ENCODE peak calls at places on chromosomes 2 and 18, in nine cellular contexts. O is SK-N-SH, Q is bronchial epithelial cell, R is GM06990, F is epithelial cell of esophagus, D is sigmoid colon, H is mucosa of descending colon, P is NB4, L is pancreas. S is an unnamed sample.

GRCh38 chr2:157932480-157933205 is 56.5 kb upstream of the ACVR1 start:
- DNase-seq in O (no peak), Q (no peak), P (no peak), F (no peak), L (no peak), R (no peak), H (no peak), D (no peak), S (no peak)

GRCh38 chr2:188607501-188607900 is 315.8 kb downstream of the GULP1 start:
- DNase-seq in H (no peak), Q (no peak), L (no peak), D (no peak), R (no peak), O (no peak), P (peak; percentile 32), F (peak; percentile 18), S (peak; percentile 68)

GRCh38 chr2:62150597-62151305 is 45.2 kb upstream of the B3GNT2 start:
- DNase-seq in H (no peak), O (no peak), Q (no peak), F (no peak), D (no peak), R (no peak), L (no peak), P (no peak), S (peak; percentile 47)

GRCh38 chr18:36372902-36373301 is 75.4 kb downstream of the FHOD3 start:
- DNase-seq in O (no peak), L (no peak), Q (peak; percentile 83), D (no peak), H (no peak), F (peak; percentile 77), P (peak; percentile 25), R (no peak), S (peak; percentile 74)

GRCh38 chr2:70458661-70459060 is 95.0 kb downstream of the TGFA start:
- DNase-seq in H (no peak), F (no peak), D (no peak), P (no peak), L (no peak), O (no peak), R (no peak), Q (no peak), S (no peak)

GRCh38 chr18:42514522-42514921 is 559.5 kb downstream of the PIK3C3 start:
- DNase-seq in L (no peak), H (no peak), Q (peak; percentile 51), F (peak; percentile 28), P (no peak), D (no peak), O (no peak), R (no peak), S (no peak)

GRCh38 chr2:156436477-156437085 is 402 bp downstream of the GPD2 start:
- DNase-seq in F (peak; percentile 44), R (peak; percentile 20), P (peak; percentile 36), Q (peak; percentile 33), O (no peak), D (no peak), H (peak; percentile 62), L (no peak), S (peak; percentile 71)

GRCh38 chr2:68031546-68032160 is 31.2 kb downstream of the C1D start:
- DNase-seq in D (no peak), R (no peak), P (peak; percentile 60), F (peak; percentile 71), O (peak; percentile 48), L (no peak), Q (peak; percentile 61), H (peak; percentile 17), S (peak; percentile 56)

GRCh38 chr2:47346669-47347068 is 56.3 kb upstream of the MSH2 start:
- DNase-seq in D (no peak), H (no peak), P (no peak), Q (no peak), L (no peak), O (no peak), F (no peak), R (no peak), S (no peak)

GRCh38 chr2:47339745-47340541 is 63.0 kb upstream of the MSH2 start:
- DNase-seq in H (peak; percentile 62), D (no peak), Q (peak; percentile 100), R (no peak), F (peak; percentile 99), P (peak; percentile 74), L (no peak), O (no peak), S (no peak)

GRCh38 chr2:47346107-47346506 is 56.8 kb upstream of the MSH2 start:
- DNase-seq in O (no peak), Q (peak; percentile 40), R (no peak), L (no peak), H (no peak), D (no peak), P (no peak), F (no peak), S (no peak)

GRCh38 chr2:47345584-47345913 is 57.4 kb upstream of the MSH2 start:
- DNase-seq in P (no peak), F (no peak), R (no peak), H (no peak), L (no peak), D (no peak), Q (no peak), O (peak; percentile 49), S (no peak)

DNA sequence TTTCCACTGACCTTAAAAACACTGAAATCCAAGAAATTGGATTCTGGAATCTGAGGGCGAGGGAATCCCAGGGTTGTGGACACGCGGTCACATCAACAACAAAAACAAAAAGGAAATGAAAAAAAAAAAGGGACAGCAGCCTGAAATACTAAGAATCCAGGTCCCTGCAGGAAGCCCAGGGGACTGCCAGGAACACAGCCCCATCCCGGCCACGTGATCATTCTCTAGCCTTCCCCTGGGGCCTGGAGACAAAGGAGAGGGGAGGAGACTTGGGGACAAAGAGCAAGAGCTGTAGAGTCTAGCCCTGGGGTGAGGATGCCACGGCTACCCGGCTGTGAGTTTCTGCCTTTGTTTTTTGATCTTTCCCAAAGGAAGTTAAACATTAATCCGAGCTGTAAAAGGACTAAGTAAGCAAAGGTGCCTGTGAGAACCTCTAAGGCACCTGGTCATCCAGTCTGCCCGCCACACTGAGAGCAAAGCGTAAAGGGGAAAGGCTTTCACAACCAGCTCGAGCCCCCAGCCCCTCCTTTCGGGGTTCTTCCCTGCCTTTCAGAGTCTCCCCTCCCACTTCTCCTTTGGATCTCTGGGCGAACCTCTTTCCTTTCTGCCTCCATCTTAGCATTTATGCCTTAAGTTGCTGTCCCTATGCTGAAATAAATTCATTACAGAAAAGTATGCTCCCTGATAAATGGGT is 57.9 kb upstream of the MSH2 start:
- DNase-seq in P (no peak), Q (peak; percentile 52), H (peak; percentile 92), D (peak; percentile 76), O (peak; percentile 95), F (peak; percentile 55), R (no peak), L (peak; percentile 86), S (no peak)
- H3K4me3 ChIP-seq in P (no peak overlapping the region), Q (no peak overlapping the region), H (peak overlapping the region; percentile 7), D (peak overlapping the region; percentile 21), O (peak overlapping the region; percentile 69), F (peak overlapping the region; percentile 4), R (no peak overlapping the region), L (peak overlapping the region; percentile 36), S (no peak overlapping the region)

GRCh38 chr2:43899589-43899988 is 60.8 kb downstream of the ABCG8 start:
- DNase-seq in R (no peak), H (no peak), Q (no peak), D (no peak), L (no peak), O (no peak), P (no peak), F (no peak), S (no peak)

GRCh38 chr2:43898958-43899346 is 60.2 kb downstream of the ABCG8 start:
- DNase-seq in D (no peak), L (no peak), F (no peak), H (no peak), P (no peak), R (no peak), O (no peak), Q (peak; percentile 18), S (no peak)

GRCh38 chr2:43897492-43897891 is 58.7 kb downstream of the ABCG8 start:
- DNase-seq in R (no peak), P (no peak), H (no peak), F (no peak), L (no peak), O (no peak), D (no peak), Q (no peak), S (no peak)

GRCh38 chr2:43894743-43895142 is 56.0 kb downstream of the ABCG8 start:
- DNase-seq in F (no peak), Q (no peak), L (no peak), O (no peak), P (no peak), R (no peak), D (no peak), H (no peak), S (no peak)

DNA sequence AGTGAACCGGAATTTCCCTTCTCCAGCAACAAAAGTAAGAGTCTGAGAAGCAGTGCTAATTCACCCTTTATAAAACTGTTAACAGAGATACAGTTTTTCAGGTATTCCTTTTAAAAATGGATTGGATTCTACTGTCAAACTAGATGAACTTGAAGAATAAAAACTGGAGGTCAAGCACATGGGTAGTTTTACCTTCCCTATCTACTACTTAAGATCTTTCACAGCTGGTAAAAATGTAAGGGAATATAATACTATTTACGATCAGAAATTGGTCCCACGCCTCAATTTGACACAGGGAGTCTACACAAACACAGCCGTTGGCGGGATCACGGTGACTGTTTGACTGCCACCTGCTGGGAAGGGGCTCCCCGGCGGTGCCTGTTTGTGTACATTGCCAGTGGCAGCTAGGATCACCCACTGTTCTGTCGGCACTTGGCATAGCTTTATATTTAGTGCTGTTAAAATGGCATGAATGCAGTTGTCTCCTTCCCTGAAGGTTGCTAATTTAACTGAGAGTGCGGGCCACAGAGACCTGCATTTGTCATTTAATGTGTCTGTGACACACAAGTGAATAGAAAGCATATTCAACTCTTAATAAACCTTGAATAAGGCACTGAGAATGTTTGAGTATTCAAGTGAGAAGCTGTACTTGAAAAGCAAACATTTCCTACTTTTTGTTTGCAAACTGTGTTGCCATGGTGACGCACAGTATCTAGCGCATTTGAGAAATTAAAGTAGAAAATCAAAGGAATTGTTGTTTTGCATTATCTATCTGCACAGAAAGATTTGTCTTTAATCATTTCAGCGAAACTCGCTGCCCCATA is 59.6 kb downstream of the ABCG8 start:
- DNase-seq in Q (peak; percentile 15), P (peak; percentile 35), F (peak; percentile 23), R (no peak), L (peak; percentile 86), O (peak; percentile 39), D (no peak), H (peak; percentile 74), S (no peak)
- TF ChIP-seq CTCF in Q (peak; percentile 65), P (peak; percentile 23), F (peak; percentile 48), R (peak; percentile 8), L (peak; percentile 50), O (peak; percentile 34), D (no peak), H (no peak), S (no peak)

GRCh38 chr2:126932966-126933555 is 34.4 kb downstream of the TEX51 start:
- DNase-seq in L (no peak), F (no peak), D (no peak), H (no peak), Q (no peak), R (no peak), O (no peak), P (no peak), S (no peak)

GRCh38 chr2:126935774-126936173 is 37.1 kb downstream of the TEX51 start:
- DNase-seq in D (no peak), Q (no peak), P (no peak), L (no peak), H (no peak), F (no peak), R (no peak), O (no peak), S (no peak)

GRCh38 chr2:126936219-126936618 is 37.5 kb downstream of the TEX51 start:
- DNase-seq in F (no peak), L (no peak), Q (no peak), P (no peak), O (no peak), D (no peak), R (no peak), H (no peak), S (no peak)

GRCh38 chr2:126933707-126934106 is 35.0 kb downstream of the TEX51 start:
- DNase-seq in F (no peak), L (no peak), H (no peak), Q (no peak), D (no peak), O (no peak), P (no peak), R (no peak), S (no peak)

DNA sequence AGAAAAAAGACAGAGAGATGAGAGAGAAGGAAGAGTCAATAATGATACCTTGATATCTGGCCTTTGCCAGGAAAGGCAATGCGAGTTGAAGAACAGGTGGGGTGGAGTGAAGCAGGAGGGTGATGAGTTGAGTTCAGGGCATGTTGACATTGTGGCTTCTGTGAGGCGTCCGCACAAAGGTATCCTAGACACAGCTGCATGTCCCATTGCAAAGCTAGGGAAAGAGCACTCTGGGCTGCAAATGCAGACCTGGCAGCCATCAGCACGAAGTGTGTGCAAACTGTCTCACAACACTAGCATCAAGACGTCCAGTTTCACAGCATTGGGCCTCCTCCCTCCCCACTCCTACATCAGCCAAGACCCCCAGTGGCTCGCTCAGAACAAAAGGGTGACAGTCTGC is 36.1 kb downstream of the TEX51 start:
- DNase-seq in R (no peak), L (no peak), O (no peak), H (no peak), F (no peak), D (no peak), Q (no peak), P (no peak), S (no peak)
- H3K4me3 ChIP-seq in R (no peak overlapping the region), L (no peak overlapping the region), O (no peak overlapping the region), H (no peak overlapping the region), F (no peak overlapping the region), D (no peak overlapping the region), Q (no peak overlapping the region), P (no peak overlapping the region), S (no peak overlapping the region)

GRCh38 chr2:2182688-2183087 is 148.4 kb downstream of the MYT1L start:
- DNase-seq in P (no peak), R (no peak), L (no peak), F (no peak), H (no peak), Q (no peak), D (no peak), O (peak; percentile 80), S (no peak)

GRCh38 chr2:2175381-2176090 is 155.5 kb downstream of the MYT1L start:
- DNase-seq in H (no peak), O (no peak), Q (no peak), L (no peak), F (no peak), D (no peak), P (no peak), R (no peak), S (no peak)

GRCh38 chr2:2180446-2180845 is 150.6 kb downstream of the MYT1L start:
- DNase-seq in L (no peak), H (no peak), R (no peak), P (no peak), O (no peak), D (no peak), F (no peak), Q (no peak), S (no peak)

GRCh38 chr2:2181505-2181904 is 149.6 kb downstream of the MYT1L start:
- DNase-seq in Q (no peak), R (no peak), O (peak; percentile 14), H (no peak), P (no peak), L (no peak), F (no peak), D (no peak), S (no peak)

GRCh38 chr2:2178921-2179320 is 152.2 kb downstream of the MYT1L start:
- DNase-seq in O (no peak), H (no peak), Q (no peak), F (no peak), L (no peak), P (no peak), R (no peak), D (no peak), S (no peak)
- TF ChIP-seq CTCF in O (no peak), H (no peak), Q (no peak), F (no peak), L (no peak), P (no peak), R (no peak), D (no peak), S (no peak)